ENCODE peak calls at places on chromosomes 4 and X, in seven cellular contexts. One of them, this sample, is unnamed.

GRCh38 chr4:6470502-6471302 is 1.7 kb downstream of the PPP2R2C start:
- DNase-seq in psoas muscle: peak
- DNase-seq in stomach: peak
- DNase-seq in fibroblast of mammary gland: peak
- DNase-seq in heart right ventricle: peak
- DNase-seq in heart left ventricle: peak
- DNase-seq in activated CD8-positive, alpha-beta T cell treated with anti-CD3 and anti-CD28 coated beads for 36 hours: peak
- DNase-seq in this sample: peak

GRCh38 chr4:150242820-150243458 is 164.7 kb downstream of the DCLK2 start:
- DNase-seq in psoas muscle: no peak
- DNase-seq in stomach: no peak
- DNase-seq in fibroblast of mammary gland: peak
- DNase-seq in heart right ventricle: peak
- DNase-seq in heart left ventricle: peak
- DNase-seq in activated CD8-positive, alpha-beta T cell treated with anti-CD3 and anti-CD28 coated beads for 36 hours: peak
- DNase-seq in this sample: peak

GRCh38 chr4:186021461-186022167 is 47.3 kb upstream of the TLR3 start:
- DNase-seq in psoas muscle: no peak
- DNase-seq in stomach: no peak
- DNase-seq in fibroblast of mammary gland: peak
- DNase-seq in heart right ventricle: peak
- DNase-seq in heart left ventricle: no peak
- DNase-seq in activated CD8-positive, alpha-beta T cell treated with anti-CD3 and anti-CD28 coated beads for 36 hours: peak
- DNase-seq in this sample: peak

GRCh38 chr4:101039367-101039766 is 308.0 kb downstream of the PPP3CA start:
- DNase-seq in psoas muscle: no peak
- DNase-seq in stomach: no peak
- DNase-seq in fibroblast of mammary gland: no peak
- DNase-seq in heart right ventricle: no peak
- DNase-seq in heart left ventricle: no peak
- DNase-seq in activated CD8-positive, alpha-beta T cell treated with anti-CD3 and anti-CD28 coated beads for 36 hours: peak
- DNase-seq in this sample: no peak

GRCh38 chr4:14110407-14110806 is 482.9 kb upstream of the BOD1L1 start:
- DNase-seq in psoas muscle: no peak
- DNase-seq in stomach: no peak
- DNase-seq in fibroblast of mammary gland: peak
- DNase-seq in heart right ventricle: no peak
- DNase-seq in heart left ventricle: no peak
- DNase-seq in activated CD8-positive, alpha-beta T cell treated with anti-CD3 and anti-CD28 coated beads for 36 hours: no peak
- DNase-seq in this sample: no peak

GRCh38 chrX:23773601-23774175 is 9.3 kb upstream of the SAT1 start:
- DNase-seq in psoas muscle: no peak
- DNase-seq in stomach: no peak
- DNase-seq in fibroblast of mammary gland: no peak
- DNase-seq in heart right ventricle: no peak
- DNase-seq in heart left ventricle: no peak
- DNase-seq in activated CD8-positive, alpha-beta T cell treated with anti-CD3 and anti-CD28 coated beads for 36 hours: peak
- DNase-seq in this sample: peak

GRCh38 chr4:15186149-15186548 is 183.9 kb downstream of the CPEB2 start:
- DNase-seq in psoas muscle: no peak
- DNase-seq in stomach: no peak
- DNase-seq in fibroblast of mammary gland: no peak
- DNase-seq in heart right ventricle: no peak
- DNase-seq in heart left ventricle: no peak
- DNase-seq in activated CD8-positive, alpha-beta T cell treated with anti-CD3 and anti-CD28 coated beads for 36 hours: no peak
- DNase-seq in this sample: no peak

GRCh38 chr4:98722000-98722399 is 63.6 kb upstream of the TSPAN5 start:
- DNase-seq in psoas muscle: no peak
- DNase-seq in stomach: no peak
- DNase-seq in fibroblast of mammary gland: no peak
- DNase-seq in heart right ventricle: no peak
- DNase-seq in heart left ventricle: no peak
- DNase-seq in activated CD8-positive, alpha-beta T cell treated with anti-CD3 and anti-CD28 coated beads for 36 hours: no peak
- DNase-seq in this sample: no peak

GRCh38 chr4:89660851-89661250 is 176.1 kb downstream of the SNCA start:
- DNase-seq in psoas muscle: no peak
- DNase-seq in stomach: no peak
- DNase-seq in fibroblast of mammary gland: no peak
- DNase-seq in heart right ventricle: no peak
- DNase-seq in heart left ventricle: no peak
- DNase-seq in activated CD8-positive, alpha-beta T cell treated with anti-CD3 and anti-CD28 coated beads for 36 hours: no peak
- DNase-seq in this sample: no peak

GRCh38 chrX:133542476-133542875 is 127.2 kb upstream of the GPC4 start:
- DNase-seq in psoas muscle: no peak
- DNase-seq in stomach: no peak
- DNase-seq in fibroblast of mammary gland: peak
- DNase-seq in heart right ventricle: no peak
- DNase-seq in heart left ventricle: no peak
- DNase-seq in activated CD8-positive, alpha-beta T cell treated with anti-CD3 and anti-CD28 coated beads for 36 hours: no peak
- DNase-seq in this sample: no peak

DNA sequence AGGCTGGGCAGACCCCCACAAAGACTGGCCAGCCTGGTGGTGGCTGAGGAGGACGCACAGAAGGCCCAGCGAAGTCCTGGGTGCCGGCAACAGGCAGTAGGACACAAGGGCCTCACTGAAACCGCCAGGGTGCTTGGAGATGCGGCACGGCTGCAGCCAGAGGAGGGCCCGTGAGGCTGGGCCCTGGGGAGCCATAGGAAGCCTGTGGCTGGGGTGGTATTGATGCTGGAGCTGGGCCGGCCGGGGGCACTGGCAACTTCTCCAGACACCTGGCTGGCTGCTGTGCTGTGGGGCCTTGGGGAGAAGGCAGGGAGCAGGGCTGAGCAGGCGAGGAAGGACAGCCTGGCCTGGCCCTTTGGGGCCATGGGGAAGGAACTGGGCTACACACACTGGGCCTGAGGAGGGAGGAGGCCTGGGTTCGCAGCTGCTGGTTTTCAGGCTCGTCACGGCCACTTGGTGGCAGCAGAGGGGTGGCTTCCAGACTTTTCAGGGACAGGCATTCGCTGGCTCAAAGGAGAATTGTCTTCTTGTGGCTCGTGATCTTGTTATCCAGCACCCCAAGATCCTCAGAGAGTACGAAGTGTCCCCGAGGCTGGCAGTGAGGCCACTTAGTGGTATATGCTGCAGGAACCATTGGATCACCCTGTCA is 37.2 kb downstream of the ATP2B3 start:
- DNase-seq in psoas muscle: peak
- DNase-seq in stomach: peak
- DNase-seq in fibroblast of mammary gland: peak
- DNase-seq in heart right ventricle: peak
- DNase-seq in heart left ventricle: peak
- DNase-seq in activated CD8-positive, alpha-beta T cell treated with anti-CD3 and anti-CD28 coated beads for 36 hours: peak
- DNase-seq in this sample: peak
- TF ChIP-seq CTCF in psoas muscle: peak
- TF ChIP-seq CTCF in stomach: peak
- TF ChIP-seq CTCF in fibroblast of mammary gland: peak
- TF ChIP-seq CTCF in heart right ventricle: peak
- TF ChIP-seq CTCF in heart left ventricle: peak
- TF ChIP-seq CTCF in activated CD8-positive, alpha-beta T cell treated with anti-CD3 and anti-CD28 coated beads for 36 hours: peak
- TF ChIP-seq CTCF in this sample: peak

GRCh38 chrX:69107747-69108410 is 57.4 kb downstream of the PJA1 start:
- DNase-seq in psoas muscle: no peak
- DNase-seq in stomach: no peak
- DNase-seq in fibroblast of mammary gland: no peak
- DNase-seq in heart right ventricle: no peak
- DNase-seq in heart left ventricle: no peak
- DNase-seq in activated CD8-positive, alpha-beta T cell treated with anti-CD3 and anti-CD28 coated beads for 36 hours: no peak
- DNase-seq in this sample: no peak
- TF ChIP-seq CTCF in psoas muscle: no peak
- TF ChIP-seq CTCF in stomach: no peak
- TF ChIP-seq CTCF in fibroblast of mammary gland: no peak
- TF ChIP-seq CTCF in heart right ventricle: no peak
- TF ChIP-seq CTCF in heart left ventricle: no peak
- TF ChIP-seq CTCF in activated CD8-positive, alpha-beta T cell treated with anti-CD3 and anti-CD28 coated beads for 36 hours: no peak
- TF ChIP-seq CTCF in this sample: no peak

GRCh38 chrX:19912-20571 is 261.1 kb upstream of the PLCXD1 start:
- DNase-seq in psoas muscle: peak
- DNase-seq in stomach: no peak
- DNase-seq in fibroblast of mammary gland: no peak
- DNase-seq in heart right ventricle: no peak
- DNase-seq in heart left ventricle: no peak
- DNase-seq in activated CD8-positive, alpha-beta T cell treated with anti-CD3 and anti-CD28 coated beads for 36 hours: no peak
- DNase-seq in this sample: no peak
- TF ChIP-seq CTCF in psoas muscle: no peak
- TF ChIP-seq CTCF in stomach: no peak
- TF ChIP-seq CTCF in fibroblast of mammary gland: no peak
- TF ChIP-seq CTCF in heart right ventricle: no peak
- TF ChIP-seq CTCF in heart left ventricle: no peak
- TF ChIP-seq CTCF in activated CD8-positive, alpha-beta T cell treated with anti-CD3 and anti-CD28 coated beads for 36 hours: no peak
- TF ChIP-seq CTCF in this sample: peak

GRCh38 chrX:102835504-102836146 is 101.4 kb upstream of the RAB40AL start:
- DNase-seq in psoas muscle: no peak
- DNase-seq in stomach: no peak
- DNase-seq in fibroblast of mammary gland: peak
- DNase-seq in heart right ventricle: no peak
- DNase-seq in heart left ventricle: no peak
- DNase-seq in activated CD8-positive, alpha-beta T cell treated with anti-CD3 and anti-CD28 coated beads for 36 hours: peak
- DNase-seq in this sample: no peak
- TF ChIP-seq CTCF in psoas muscle: peak
- TF ChIP-seq CTCF in stomach: peak
- TF ChIP-seq CTCF in fibroblast of mammary gland: peak
- TF ChIP-seq CTCF in heart right ventricle: peak
- TF ChIP-seq CTCF in heart left ventricle: peak
- TF ChIP-seq CTCF in activated CD8-positive, alpha-beta T cell treated with anti-CD3 and anti-CD28 coated beads for 36 hours: no peak
- TF ChIP-seq CTCF in this sample: peak

DNA sequence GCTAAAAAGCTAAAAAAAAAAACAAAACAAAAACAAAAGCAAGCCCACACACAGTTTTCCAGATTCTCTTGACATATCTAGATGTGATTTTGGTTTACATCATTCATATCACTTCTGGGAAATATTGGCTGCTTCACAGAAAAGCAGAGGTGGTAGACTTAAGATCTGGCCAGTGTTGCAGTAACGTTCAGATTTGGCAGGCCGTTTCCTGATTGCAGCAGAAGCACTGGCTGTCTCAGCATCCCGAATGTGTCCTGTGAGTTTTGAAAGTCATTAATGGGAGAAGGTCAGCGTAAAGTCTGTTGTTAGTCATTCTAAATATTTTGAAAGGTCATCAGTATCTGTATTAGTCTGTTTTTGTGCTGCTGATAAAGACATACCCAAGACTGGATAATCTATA is 2062.0 kb downstream of the ARAP2 start:
- DNase-seq in psoas muscle: no peak
- DNase-seq in stomach: no peak
- DNase-seq in fibroblast of mammary gland: peak
- DNase-seq in heart right ventricle: no peak
- DNase-seq in heart left ventricle: no peak
- DNase-seq in activated CD8-positive, alpha-beta T cell treated with anti-CD3 and anti-CD28 coated beads for 36 hours: no peak
- DNase-seq in this sample: no peak
- TF ChIP-seq CTCF in psoas muscle: no peak
- TF ChIP-seq CTCF in stomach: no peak
- TF ChIP-seq CTCF in fibroblast of mammary gland: no peak
- TF ChIP-seq CTCF in heart right ventricle: no peak
- TF ChIP-seq CTCF in heart left ventricle: no peak
- TF ChIP-seq CTCF in activated CD8-positive, alpha-beta T cell treated with anti-CD3 and anti-CD28 coated beads for 36 hours: no peak
- TF ChIP-seq CTCF in this sample: no peak

GRCh38 chr4:158193171-158193749 is 17.0 kb upstream of the TMEM144 start:
- DNase-seq in psoas muscle: no peak
- DNase-seq in stomach: no peak
- DNase-seq in fibroblast of mammary gland: peak
- DNase-seq in heart right ventricle: no peak
- DNase-seq in heart left ventricle: no peak
- DNase-seq in activated CD8-positive, alpha-beta T cell treated with anti-CD3 and anti-CD28 coated beads for 36 hours: no peak
- DNase-seq in this sample: peak
- TF ChIP-seq CTCF in psoas muscle: peak
- TF ChIP-seq CTCF in stomach: peak
- TF ChIP-seq CTCF in fibroblast of mammary gland: peak
- TF ChIP-seq CTCF in heart right ventricle: peak
- TF ChIP-seq CTCF in heart left ventricle: peak
- TF ChIP-seq CTCF in activated CD8-positive, alpha-beta T cell treated with anti-CD3 and anti-CD28 coated beads for 36 hours: peak
- TF ChIP-seq CTCF in this sample: peak

GRCh38 chr4:25860586-25861421 is 2.0 kb downstream of the SEL1L3 start:
- DNase-seq in psoas muscle: no peak
- DNase-seq in stomach: peak
- DNase-seq in fibroblast of mammary gland: no peak
- DNase-seq in heart right ventricle: no peak
- DNase-seq in heart left ventricle: no peak
- DNase-seq in activated CD8-positive, alpha-beta T cell treated with anti-CD3 and anti-CD28 coated beads for 36 hours: peak
- DNase-seq in this sample: no peak

GRCh38 chr4:25859429-25860148 is 3.2 kb downstream of the SEL1L3 start:
- DNase-seq in psoas muscle: no peak
- DNase-seq in stomach: no peak
- DNase-seq in fibroblast of mammary gland: no peak
- DNase-seq in heart right ventricle: no peak
- DNase-seq in heart left ventricle: no peak
- DNase-seq in activated CD8-positive, alpha-beta T cell treated with anti-CD3 and anti-CD28 coated beads for 36 hours: peak
- DNase-seq in this sample: peak

GRCh38 chr4:25857851-25858400 is 4.9 kb downstream of the SEL1L3 start:
- DNase-seq in psoas muscle: no peak
- DNase-seq in stomach: no peak
- DNase-seq in fibroblast of mammary gland: no peak
- DNase-seq in heart right ventricle: no peak
- DNase-seq in heart left ventricle: no peak
- DNase-seq in activated CD8-positive, alpha-beta T cell treated with anti-CD3 and anti-CD28 coated beads for 36 hours: no peak
- DNase-seq in this sample: no peak

GRCh38 chr4:25856756-25857155 is 6.0 kb downstream of the SEL1L3 start:
- DNase-seq in psoas muscle: no peak
- DNase-seq in stomach: no peak
- DNase-seq in fibroblast of mammary gland: peak
- DNase-seq in heart right ventricle: no peak
- DNase-seq in heart left ventricle: no peak
- DNase-seq in activated CD8-positive, alpha-beta T cell treated with anti-CD3 and anti-CD28 coated beads for 36 hours: no peak
- DNase-seq in this sample: no peak

GRCh38 chr4:25857403-25857802 is 5.4 kb downstream of the SEL1L3 start:
- DNase-seq in psoas muscle: no peak
- DNase-seq in stomach: no peak
- DNase-seq in fibroblast of mammary gland: peak
- DNase-seq in heart right ventricle: no peak
- DNase-seq in heart left ventricle: no peak
- DNase-seq in activated CD8-positive, alpha-beta T cell treated with anti-CD3 and anti-CD28 coated beads for 36 hours: no peak
- DNase-seq in this sample: no peak
- TF ChIP-seq CTCF in psoas muscle: no peak
- TF ChIP-seq CTCF in stomach: no peak
- TF ChIP-seq CTCF in fibroblast of mammary gland: peak
- TF ChIP-seq CTCF in heart right ventricle: no peak
- TF ChIP-seq CTCF in heart left ventricle: no peak
- TF ChIP-seq CTCF in activated CD8-positive, alpha-beta T cell treated with anti-CD3 and anti-CD28 coated beads for 36 hours: no peak
- TF ChIP-seq CTCF in this sample: no peak

GRCh38 chr4:139009702-139010101 is 5.9 kb upstream of the NOCT start:
- DNase-seq in psoas muscle: no peak
- DNase-seq in stomach: no peak
- DNase-seq in fibroblast of mammary gland: no peak
- DNase-seq in heart right ventricle: no peak
- DNase-seq in heart left ventricle: no peak
- DNase-seq in activated CD8-positive, alpha-beta T cell treated with anti-CD3 and anti-CD28 coated beads for 36 hours: no peak
- DNase-seq in this sample: no peak
- TF ChIP-seq CTCF in psoas muscle: no peak
- TF ChIP-seq CTCF in stomach: no peak
- TF ChIP-seq CTCF in fibroblast of mammary gland: no peak
- TF ChIP-seq CTCF in heart right ventricle: no peak
- TF ChIP-seq CTCF in heart left ventricle: no peak
- TF ChIP-seq CTCF in activated CD8-positive, alpha-beta T cell treated with anti-CD3 and anti-CD28 coated beads for 36 hours: no peak
- TF ChIP-seq CTCF in this sample: no peak

This sample was measured in GM13976.